ENCODE peak calls at places on chromosomes 11 and 22, in nine cellular contexts. B is cardiac fibroblast; X is CD4-positive, alpha-beta T cell; R is activated B cell treated with CpG ODN at 0.5 μM for 24 hours; U is nephron progenitor cell; Q is AG10803; Y is transverse colon; W is kidney epithelial cell; A is right lobe of liver. M is an unnamed sample.

GRCh38 chr11:91700854-91701253 is 523.8 kb upstream of the FAT3 start:
- DNase-seq in Q (no peak), W (no peak), X (no peak), Y (no peak), A (no peak), B (no peak), U (no peak), R (no peak), M (no peak)

GRCh38 chr11:19367051-19367709 is 126.4 kb upstream of the E2F8 start:
- DNase-seq in U (no peak), A (no peak), X (no peak), Q (peak; percentile 77), R (no peak), Y (no peak), B (peak; percentile 96), W (no peak), M (peak; percentile 26)

GRCh38 chr11:57493507-57494503 is 21.7 kb downstream of the SLC43A1 start:
- DNase-seq in Q (no peak), U (peak; percentile 76), A (peak; percentile 84), W (no peak), Y (peak; percentile 68), X (peak; percentile 65), B (peak; percentile 44), R (peak; percentile 64), M (no peak)

GRCh38 chr11:108228236-108228635 is 5.4 kb downstream of the ATM start:
- DNase-seq in A (no peak), Q (peak; percentile 35), X (no peak), R (no peak), U (no peak), Y (no peak), W (no peak), B (no peak), M (no peak)

GRCh38 chr11:40877256-40877655 is 582.2 kb downstream of the LRRC4C start:
- DNase-seq in W (no peak), Y (no peak), X (no peak), R (no peak), U (no peak), Q (no peak), B (no peak), A (no peak), M (no peak)

GRCh38 chr11:36012410-36012809 is 68.5 kb downstream of the LDLRAD3 start:
- DNase-seq in X (no peak), A (no peak), R (no peak), W (no peak), Y (no peak), B (peak; percentile 83), U (no peak), Q (peak; percentile 20), M (no peak)

GRCh38 chr22:36419912-36420882 is 32.4 kb upstream of the MYH9 start:
- DNase-seq in Y (peak; percentile 36), Q (peak; percentile 26), R (no peak), W (no peak), X (no peak), A (no peak), B (peak; percentile 27), U (no peak), M (no peak)

GRCh38 chr11:59141191-59141590 is 1.5 kb upstream of the FAM111A start:
- DNase-seq in Y (no peak), R (no peak), B (no peak), X (no peak), A (no peak), W (no peak), Q (no peak), U (no peak), M (no peak)

GRCh38 chr11:63552921-63553320 is 10.3 kb downstream of the PLAAT2 start:
- DNase-seq in X (no peak), U (no peak), W (no peak), Y (no peak), R (no peak), A (no peak), Q (no peak), B (no peak), M (no peak)

GRCh38 chr22:45271667-45272188 is 13.0 kb upstream of the UPK3A start:
- DNase-seq in Q (peak; percentile 31), R (no peak), X (no peak), W (no peak), B (peak; percentile 4), Y (peak; percentile 52), A (no peak), U (no peak), M (no peak)

GRCh38 chr11:95503047-95503446 is 272.0 kb upstream of the SESN3 start:
- DNase-seq in R (no peak), Y (no peak), U (no peak), X (no peak), W (no peak), B (peak; percentile 55), A (no peak), Q (peak; percentile 78), M (peak; percentile 36)

GRCh38 chr22:37552560-37553163 is 7.6 kb upstream of the CDC42EP1 start:
- DNase-seq in U (peak; percentile 67), X (no peak), A (no peak), W (no peak), Y (peak; percentile 43), R (no peak), B (no peak), Q (peak; percentile 71), M (no peak)

GRCh38 chr22:48147831-48148230 is 1385.4 kb downstream of the TBC1D22A start:
- DNase-seq in Q (no peak), W (no peak), Y (no peak), R (no peak), X (no peak), U (no peak), B (no peak), A (no peak), M (no peak)

GRCh38 chr11:131538322-131538721 is 167.9 kb downstream of the NTM start:
- DNase-seq in R (no peak), Q (no peak), B (no peak), A (no peak), Y (no peak), X (no peak), U (no peak), W (no peak), M (no peak)

GRCh38 chr11:111975076-111975806 is 38.1 kb downstream of the DIXDC1 start:
- DNase-seq in A (no peak), U (no peak), B (no peak), Q (no peak), Y (no peak), W (no peak), R (no peak), X (no peak), M (no peak)

GRCh38 chr11:118918128-118918685 is 7.5 kb downstream of the BCL9L start:
- DNase-seq in Y (peak; percentile 92), U (peak; percentile 48), X (no peak), W (no peak), Q (peak; percentile 99), R (no peak), A (peak; percentile 93), B (peak; percentile 92), M (no peak)

GRCh38 chr11:45939836-45940235 is 17.4 kb downstream of the LARGE2 start:
- DNase-seq in U (no peak), X (no peak), R (no peak), A (no peak), W (no peak), B (no peak), Q (peak; percentile 54), Y (no peak), M (no peak)

GRCh38 chr11:112310414-112310813 is 49.8 kb upstream of the PLET1 start:
- DNase-seq in U (no peak), X (no peak), W (no peak), Y (no peak), A (no peak), B (peak; percentile 89), Q (peak; percentile 26), R (no peak), M (no peak)

GRCh38 chr11:130707217-130707616 is 209.1 kb downstream of the SNX19 start:
- DNase-seq in R (no peak), U (no peak), W (no peak), B (no peak), X (no peak), Q (no peak), Y (no peak), A (no peak), M (no peak)

GRCh38 chr22:49724893-49725489 is 102.7 kb downstream of the BRD1 start:
- DNase-seq in B (peak; percentile 45), A (no peak), Y (peak; percentile 46), X (peak; percentile 59), R (peak; percentile 37), Q (peak; percentile 19), U (peak; percentile 89), W (no peak), M (no peak)

GRCh38 chr22:19732403-19733113 is 9.2 kb downstream of the GP1BB start:
- DNase-seq in Q (no peak), Y (no peak), R (no peak), U (no peak), W (no peak), X (no peak), A (no peak), B (no peak), M (no peak)

GRCh38 chr22:41672780-41673509 is 15.7 kb downstream of the SNU13 start:
- DNase-seq in B (no peak), W (no peak), U (no peak), X (no peak), Y (no peak), A (no peak), Q (peak; percentile 53), R (no peak), M (no peak)
- TF ChIP-seq CTCF in B (peak; percentile 18), W (peak; percentile 24), U (no peak), X (no peak), Y (no peak), A (peak; percentile 39), Q (peak; percentile 65), R (no peak), M (peak; percentile 27)

GRCh38 chr11:15901046-15901445 is 455.3 kb downstream of the SOX6 start:
- DNase-seq in A (no peak), X (no peak), U (peak; percentile 19), Q (no peak), B (no peak), R (no peak), W (no peak), Y (no peak), M (no peak)
- TF ChIP-seq CTCF in A (no peak), X (no peak), U (no peak), Q (no peak), B (peak; percentile 7), R (no peak), W (no peak), Y (no peak), M (no peak)

GRCh38 chr11:44104472-44105294 is 9.2 kb downstream of the EXT2 start:
- DNase-seq in R (no peak), B (peak; percentile 64), A (no peak), Q (no peak), X (no peak), W (no peak), U (no peak), Y (no peak), M (no peak)
- TF ChIP-seq CTCF in R (no peak), B (peak; percentile 21), A (no peak), Q (no peak), X (no peak), W (peak; percentile 2), U (no peak), Y (no peak), M (no peak)

DNA sequence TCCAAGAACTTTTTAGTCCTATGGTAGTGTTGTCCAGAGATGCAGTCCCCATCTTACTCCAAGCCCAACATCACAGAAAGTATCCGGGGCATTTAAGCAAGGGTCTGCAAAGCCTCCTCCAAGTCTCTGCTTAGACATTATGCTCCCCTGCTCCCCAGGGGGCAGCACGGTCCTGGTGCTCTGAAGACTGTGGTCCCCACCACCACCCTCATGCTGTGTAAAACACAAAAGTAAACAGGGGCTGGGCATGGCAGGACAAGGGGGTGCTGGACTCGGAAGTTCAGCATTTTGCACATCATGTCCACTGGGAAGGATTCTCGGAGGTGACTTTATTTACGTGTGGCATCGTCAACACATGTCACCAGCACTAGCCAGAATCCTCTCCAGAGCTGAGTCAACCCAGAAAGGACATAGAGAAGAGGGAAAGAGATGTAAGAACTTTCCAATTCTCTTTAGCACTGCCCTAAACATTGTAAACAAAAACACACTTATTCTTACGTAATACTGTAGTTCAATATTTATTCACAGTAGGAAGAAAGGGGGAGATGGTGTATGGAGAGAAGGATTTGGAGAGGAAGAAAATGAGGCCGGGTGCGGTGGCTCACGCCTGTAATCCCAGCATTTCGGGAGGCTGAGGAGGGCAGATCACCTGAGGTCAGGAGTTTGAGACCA is 37.7 kb downstream of the TCIRG1 start:
- DNase-seq in X (no peak), U (no peak), Q (no peak), A (no peak), B (no peak), W (no peak), Y (no peak), R (no peak), M (no peak)
- TF ChIP-seq CTCF in X (no peak), U (no peak), Q (no peak), A (no peak), B (no peak), W (peak; percentile 25), Y (peak; percentile 7), R (no peak), M (no peak)

M was measured in AG04449.